ENCODE peak calls at places on chromosomes 6 and 20, in six cellular contexts. N is aorta, E is psoas muscle, L is fibroblast of lung, G is OCI-LY7, M is upper lobe of right lung. X is an unnamed sample.
A peak's percentile ranks its signal among the peaks of the same experiment; 100 is the strongest.

GRCh38 chr6:112305795-112306194 is 41.3 kb upstream of the RFPL4B start:
- DNase-seq in M (no peak), L (no peak), G (no peak), N (no peak), E (no peak), X (no peak)

GRCh38 chr6:47096233-47096887 is 54.2 kb upstream of the ADGRF1 start:
- DNase-seq in L (no peak), G (no peak), E (no peak), N (no peak), M (no peak), X (no peak)

GRCh38 chr6:165484178-165484889 is 174.9 kb upstream of the C6orf118 start:
- DNase-seq in E (no peak), M (no peak), N (no peak), L (no peak), G (no peak), X (no peak)

GRCh38 chr6:15969236-15969778 is 159.6 kb upstream of the MYLIP start:
- DNase-seq in L (no peak), E (no peak), M (no peak), N (no peak), G (no peak), X (no peak)

GRCh38 chr20:51639206-51639832 is 96.8 kb upstream of the NFATC2 start:
- DNase-seq in L (peak; percentile 75), M (no peak), G (peak; percentile 79), N (peak; percentile 89), E (peak; percentile 63), X (peak; percentile 79)

GRCh38 chr6:138500867-138501446 is 1.7 kb upstream of the NHSL1 start:
- DNase-seq in M (no peak), G (no peak), L (no peak), N (no peak), E (no peak), X (no peak)

GRCh38 chr6:149933036-149933435 is 8.8 kb upstream of the ULBP2 start:
- DNase-seq in N (no peak), E (no peak), M (no peak), G (no peak), L (no peak), X (no peak)

GRCh38 chr6:79635179-79635578 is 4.0 kb downstream of the SH3BGRL2 start:
- DNase-seq in E (no peak), M (no peak), N (no peak), G (no peak), L (peak; percentile 37), X (no peak)

GRCh38 chr20:11766961-11767360 is 150.7 kb upstream of the BTBD3 start:
- DNase-seq in L (no peak), N (no peak), M (no peak), G (no peak), E (no peak), X (no peak)

GRCh38 chr6:55866110-55866509 is 9.3 kb downstream of the BMP5 start:
- DNase-seq in G (no peak), N (no peak), E (no peak), M (no peak), L (no peak), X (no peak)

GRCh38 chr6:35585688-35586087 is 73.0 kb upstream of the TULP1 start:
- DNase-seq in G (no peak), E (no peak), N (no peak), L (no peak), M (no peak), X (no peak)

GRCh38 chr6:99612551-99613397 is 6.1 kb downstream of the PRDM13 start:
- DNase-seq in L (no peak), M (no peak), N (no peak), G (no peak), E (no peak), X (no peak)

GRCh38 chr6:4814212-4814611 is 38.0 kb downstream of the CDYL start:
- DNase-seq in M (no peak), E (no peak), N (no peak), G (no peak), L (no peak), X (no peak)

GRCh38 chr6:140857734-140858380 is 1274.9 kb upstream of the GJE1 start:
- DNase-seq in L (peak; percentile 99), G (no peak), N (no peak), M (no peak), E (no peak), X (no peak)

GRCh38 chr6:81606965-81607381 is 145.5 kb downstream of the TENT5A start:
- DNase-seq in G (no peak), E (no peak), N (no peak), M (no peak), L (peak; percentile 69), X (no peak)

GRCh38 chr20:54167909-54168872 is 5.6 kb downstream of the CYP24A1 start:
- DNase-seq in N (no peak), M (no peak), E (no peak), G (no peak), L (peak; percentile 8), X (no peak)

GRCh38 chr6:36676142-36677058 is 2.1 kb upstream of the CDKN1A start:
- DNase-seq in E (no peak), M (no peak), L (peak; percentile 69), N (no peak), G (no peak), X (no peak)

GRCh38 chr6:136593748-136594490 is 43.7 kb upstream of the MAP7 start:
- DNase-seq in N (no peak), E (no peak), G (peak; percentile 55), M (no peak), L (peak; percentile 96), X (no peak)

GRCh38 chr6:42316390-42316970 is 98.8 kb upstream of the MRPS10 start:
- DNase-seq in L (peak; percentile 73), N (no peak), M (no peak), E (no peak), G (no peak), X (no peak)

GRCh38 chr20:50855498-50856474 is 60.9 kb downstream of the BCAS4 start:
- DNase-seq in E (no peak), G (no peak), M (no peak), L (no peak), N (no peak), X (no peak)

GRCh38 chr20:45968801-45969711 is 2.9 kb downstream of the ZNF335 start:
- DNase-seq in N (peak; percentile 76), M (peak; percentile 67), E (no peak), L (no peak), G (no peak), X (peak; percentile 67)

GRCh38 chr6:170044836-170045562 is 245.9 kb downstream of the DLL1 start:
- DNase-seq in G (no peak), N (peak; percentile 27), E (no peak), M (peak; percentile 47), L (no peak), X (peak; percentile 50)

GRCh38 chr20:59804347-59804746 is 129.1 kb downstream of the SYCP2 start:
- DNase-seq in E (no peak), L (no peak), G (no peak), M (no peak), N (no peak), X (no peak)

GRCh38 chr6:88813045-88813444 is 150.4 kb downstream of the RNGTT start:
- DNase-seq in G (no peak), N (no peak), M (no peak), L (no peak), E (no peak), X (no peak)

GRCh38 chr6:34360556-34360955 is 31.9 kb downstream of the NUDT3 start:
- DNase-seq in M (no peak), E (no peak), N (no peak), G (no peak), L (peak; percentile 47), X (no peak)

GRCh38 chr6:16511723-16512584 is 249.3 kb downstream of the ATXN1 start:
- DNase-seq in N (no peak), M (no peak), G (no peak), E (no peak), L (no peak), X (no peak)

GRCh38 chr6:163446529-163446928 is 32.0 kb downstream of the QKI start:
- DNase-seq in N (no peak), G (no peak), L (no peak), M (no peak), E (no peak), X (no peak)

GRCh38 chr20:32797160-32797468 is 22.6 kb upstream of the MAPRE1 start:
- DNase-seq in L (peak; percentile 14), N (no peak), M (no peak), G (no peak), E (no peak), X (no peak)
- H3K27ac ChIP-seq in L (no peak overlapping the region), N (no peak overlapping the region), M (no peak overlapping the region), G (no peak overlapping the region), E (no peak overlapping the region), X (no peak overlapping the region)

DNA sequence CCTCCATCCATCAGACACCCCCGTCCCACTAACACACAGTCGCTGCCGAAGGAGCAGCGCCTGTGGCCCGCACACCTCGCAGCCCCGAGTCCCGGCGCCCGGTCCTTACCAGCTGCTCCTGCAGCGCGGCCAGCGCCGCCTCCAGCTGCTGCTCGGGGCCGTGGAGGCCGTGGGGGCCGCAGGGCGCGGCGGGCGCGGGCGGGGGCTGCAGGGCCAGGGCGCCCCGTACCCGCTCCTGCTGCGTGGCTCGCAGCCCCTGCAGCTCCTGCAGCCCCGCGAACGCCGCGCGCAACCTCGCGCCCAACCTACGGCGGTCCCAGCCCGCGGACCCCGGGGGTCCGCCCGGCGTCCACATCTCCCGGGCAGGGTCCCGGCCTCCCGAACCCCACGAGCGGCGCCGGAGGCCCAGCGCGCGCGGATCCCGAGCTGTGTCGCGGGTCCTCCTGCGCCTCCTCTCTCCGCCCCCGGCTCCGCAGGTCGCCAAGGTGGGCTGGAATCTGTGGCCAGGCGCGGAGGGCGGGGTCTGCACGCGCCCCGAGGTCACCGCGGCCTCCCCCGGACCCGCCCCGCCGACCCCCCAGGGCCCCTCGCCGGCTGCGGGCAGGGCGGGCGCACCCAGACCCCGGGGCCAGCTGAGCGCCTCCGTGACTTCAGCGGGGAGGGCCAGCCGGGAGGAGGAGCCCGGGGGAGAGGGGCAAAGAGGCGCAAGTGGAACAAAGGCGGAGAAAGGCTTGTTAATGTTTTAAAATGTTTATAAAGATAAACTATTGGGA is at the start of gene DACT2:
- DNase-seq in G (no peak), L (no peak), E (no peak), N (no peak), M (no peak), X (no peak)
- H3K4me3 ChIP-seq in G (no peak within 1 kb of the TSS), L (no peak within 1 kb of the TSS), E (peak within 1 kb of the TSS; percentile 34), N (peak within 1 kb of the TSS; percentile 5), M (peak within 1 kb of the TSS; percentile 43), X (peak within 1 kb of the TSS; percentile 28)

GRCh38 chr6:130908188-130908587 is 81.0 kb downstream of the SMLR1 start:
- DNase-seq in M (no peak), N (no peak), E (no peak), L (no peak), G (no peak), X (no peak)
- H3K27ac ChIP-seq in M (no peak overlapping the region), N (no peak overlapping the region), E (no peak overlapping the region), L (no peak overlapping the region), G (no peak overlapping the region), X (no peak overlapping the region)

DNA sequence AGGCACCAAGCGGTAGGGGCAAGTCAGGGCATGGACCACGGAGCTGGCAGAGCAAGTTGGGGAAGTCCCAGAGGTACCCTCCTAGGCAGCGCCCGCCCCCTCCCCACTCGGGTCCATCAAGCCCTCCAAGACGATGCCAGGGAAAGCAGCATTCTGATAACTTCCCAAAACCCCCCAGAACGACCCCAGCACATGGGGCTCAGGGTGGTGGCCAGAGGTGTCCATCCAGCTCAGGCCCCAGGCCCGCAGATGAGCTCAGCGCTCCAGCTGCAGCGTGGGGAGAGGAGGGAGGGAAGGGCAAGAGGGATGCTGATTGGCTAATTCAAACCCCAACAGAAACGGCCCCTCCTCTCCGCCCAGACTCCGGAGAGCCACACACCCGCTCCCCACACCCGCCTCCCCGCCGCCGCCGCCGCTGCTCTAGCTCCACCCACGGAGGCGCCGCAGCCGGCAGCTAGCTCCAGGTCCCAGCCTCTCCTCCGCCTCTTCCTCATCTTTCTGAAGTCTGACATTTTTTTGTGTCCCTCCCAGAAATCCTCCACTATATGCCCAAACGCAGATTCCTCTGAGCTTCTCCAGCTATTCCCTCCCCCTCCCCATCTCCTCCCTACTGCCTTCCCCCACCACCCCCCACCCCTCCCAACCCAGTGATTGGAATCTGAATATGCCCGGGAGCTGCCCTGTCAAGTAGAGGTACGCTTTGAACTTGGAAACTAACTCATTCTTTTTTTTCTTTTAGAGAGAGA is 40.3 kb upstream of the TLDC2 start:
- DNase-seq in M (peak; percentile 95), G (peak; percentile 93), L (peak; percentile 95), E (peak; percentile 91), N (peak; percentile 97), X (peak; percentile 98)
- H3K4me3 ChIP-seq in M (peak overlapping the region; percentile 12), G (peak overlapping the region; percentile 60), L (peak overlapping the region; percentile 10), E (peak overlapping the region; percentile 35), N (no peak overlapping the region), X (no peak overlapping the region)

X was measured in sigmoid colon.